ENCODE peak calls at places on chromosomes 12 and 14, in five cellular contexts. One of them, this sample, is unnamed.

GRCh38 chr12:52608826-52609630 is 7.8 kb upstream of the KRT72 start:
- DNase-seq in CD4-positive, CD25-positive, alpha-beta regulatory T cell: no peak
- DNase-seq in activated CD8-positive, alpha-beta memory T cell treated with anti-CD3 and anti-CD28 coated beads for 48 hours: no peak
- DNase-seq in foreskin fibroblast: no peak
- DNase-seq in NCI-H187 treated with DMSO at 0.1 percent for 48 hours: no peak
- DNase-seq in this sample: no peak

GRCh38 chr12:62817556-62818271 is 117.2 kb downstream of the PPM1H start:
- DNase-seq in CD4-positive, CD25-positive, alpha-beta regulatory T cell: no peak
- DNase-seq in activated CD8-positive, alpha-beta memory T cell treated with anti-CD3 and anti-CD28 coated beads for 48 hours: no peak
- DNase-seq in foreskin fibroblast: no peak
- DNase-seq in NCI-H187 treated with DMSO at 0.1 percent for 48 hours: no peak
- DNase-seq in this sample: peak; percentile 44

GRCh38 chr14:35506927-35507326 is 27.0 kb upstream of the INSM2 start:
- DNase-seq in CD4-positive, CD25-positive, alpha-beta regulatory T cell: peak; percentile 3
- DNase-seq in activated CD8-positive, alpha-beta memory T cell treated with anti-CD3 and anti-CD28 coated beads for 48 hours: no peak
- DNase-seq in foreskin fibroblast: peak; percentile 14
- DNase-seq in NCI-H187 treated with DMSO at 0.1 percent for 48 hours: no peak
- DNase-seq in this sample: no peak

GRCh38 chr14:64391986-64392385 is 3.8 kb downstream of the MTHFD1 start:
- DNase-seq in CD4-positive, CD25-positive, alpha-beta regulatory T cell: no peak
- DNase-seq in activated CD8-positive, alpha-beta memory T cell treated with anti-CD3 and anti-CD28 coated beads for 48 hours: no peak
- DNase-seq in foreskin fibroblast: no peak
- DNase-seq in NCI-H187 treated with DMSO at 0.1 percent for 48 hours: no peak
- DNase-seq in this sample: no peak

GRCh38 chr12:98513379-98514318 is 1.7 kb upstream of the TMPO start:
- DNase-seq in CD4-positive, CD25-positive, alpha-beta regulatory T cell: no peak
- DNase-seq in activated CD8-positive, alpha-beta memory T cell treated with anti-CD3 and anti-CD28 coated beads for 48 hours: no peak
- DNase-seq in foreskin fibroblast: no peak
- DNase-seq in NCI-H187 treated with DMSO at 0.1 percent for 48 hours: no peak
- DNase-seq in this sample: no peak

GRCh38 chr14:89283327-89284060 is 133.5 kb downstream of the FOXN3 start:
- DNase-seq in CD4-positive, CD25-positive, alpha-beta regulatory T cell: peak; percentile 60
- DNase-seq in activated CD8-positive, alpha-beta memory T cell treated with anti-CD3 and anti-CD28 coated beads for 48 hours: peak; percentile 34
- DNase-seq in foreskin fibroblast: no peak
- DNase-seq in NCI-H187 treated with DMSO at 0.1 percent for 48 hours: no peak
- DNase-seq in this sample: peak; percentile 39

GRCh38 chr14:79379266-79379665 is 832.0 kb downstream of the DIO2 start:
- DNase-seq in CD4-positive, CD25-positive, alpha-beta regulatory T cell: no peak
- DNase-seq in activated CD8-positive, alpha-beta memory T cell treated with anti-CD3 and anti-CD28 coated beads for 48 hours: no peak
- DNase-seq in foreskin fibroblast: no peak
- DNase-seq in NCI-H187 treated with DMSO at 0.1 percent for 48 hours: no peak
- DNase-seq in this sample: no peak

GRCh38 chr12:2940564-2940963 is 18.6 kb upstream of the TEAD4 start:
- DNase-seq in CD4-positive, CD25-positive, alpha-beta regulatory T cell: no peak
- DNase-seq in activated CD8-positive, alpha-beta memory T cell treated with anti-CD3 and anti-CD28 coated beads for 48 hours: no peak
- DNase-seq in foreskin fibroblast: no peak
- DNase-seq in NCI-H187 treated with DMSO at 0.1 percent for 48 hours: no peak
- DNase-seq in this sample: no peak

GRCh38 chr12:8899835-8900234 is 14.5 kb upstream of the PHC1 start:
- DNase-seq in CD4-positive, CD25-positive, alpha-beta regulatory T cell: no peak
- DNase-seq in activated CD8-positive, alpha-beta memory T cell treated with anti-CD3 and anti-CD28 coated beads for 48 hours: no peak
- DNase-seq in foreskin fibroblast: no peak
- DNase-seq in NCI-H187 treated with DMSO at 0.1 percent for 48 hours: no peak
- DNase-seq in this sample: no peak

This sample was measured in Jurkat, Clone E6-1.